ENCODE peak calls at places on chromosomes 11 and 22, in nine cellular contexts. One of them, this sample, is unnamed. For H3K27me3 and H3K4me1, the result is how much of the 10 kb centered on the place peaks cover.

GRCh38 chr11:112570335-112570734 is 309.7 kb upstream of the PLET1 start:
- DNase-seq in HCT116: no peak
- DNase-seq in CD4-positive, alpha-beta memory T cell: no peak
- DNase-seq in tibial nerve: no peak
- DNase-seq in cardiac muscle cell: no peak
- DNase-seq in upper lobe of right lung: no peak
- DNase-seq in astrocyte: no peak
- DNase-seq in psoas muscle: no peak
- DNase-seq in lower lobe of right lung: no peak
- DNase-seq in this sample: no peak

GRCh38 chr11:6615882-6616585 is 3.2 kb downstream of the TPP1 start:
- DNase-seq in upper lobe of right lung: no peak
- DNase-seq in CD4-positive, alpha-beta memory T cell: no peak
- DNase-seq in astrocyte: no peak
- DNase-seq in psoas muscle: no peak
- DNase-seq in lower lobe of right lung: no peak
- DNase-seq in tibial nerve: no peak
- DNase-seq in cardiac muscle cell: no peak
- DNase-seq in HCT116: no peak
- DNase-seq in this sample: no peak

GRCh38 chr11:63769719-63770443 is 1.3 kb upstream of the ZFTA start:
- DNase-seq in psoas muscle: no peak
- DNase-seq in lower lobe of right lung: no peak
- DNase-seq in tibial nerve: no peak
- DNase-seq in upper lobe of right lung: no peak
- DNase-seq in CD4-positive, alpha-beta memory T cell: peak
- DNase-seq in cardiac muscle cell: no peak
- DNase-seq in astrocyte: no peak
- DNase-seq in HCT116: no peak
- DNase-seq in this sample: no peak

GRCh38 chr11:6405039-6405667 is 13.7 kb downstream of the APBB1 start:
- DNase-seq in lower lobe of right lung: peak
- DNase-seq in tibial nerve: no peak
- DNase-seq in astrocyte: peak
- DNase-seq in cardiac muscle cell: peak
- DNase-seq in CD4-positive, alpha-beta memory T cell: no peak
- DNase-seq in upper lobe of right lung: no peak
- DNase-seq in HCT116: no peak
- DNase-seq in psoas muscle: no peak
- DNase-seq in this sample: no peak

GRCh38 chr11:44445500-44446340 is 119.7 kb upstream of the CD82 start:
- DNase-seq in psoas muscle: no peak
- DNase-seq in upper lobe of right lung: no peak
- DNase-seq in HCT116: no peak
- DNase-seq in lower lobe of right lung: no peak
- DNase-seq in astrocyte: no peak
- DNase-seq in CD4-positive, alpha-beta memory T cell: no peak
- DNase-seq in tibial nerve: no peak
- DNase-seq in cardiac muscle cell: no peak
- DNase-seq in this sample: no peak

GRCh38 chr11:35088226-35088625 is 50.7 kb upstream of the CD44 start:
- DNase-seq in astrocyte: no peak
- DNase-seq in tibial nerve: no peak
- DNase-seq in cardiac muscle cell: no peak
- DNase-seq in HCT116: no peak
- DNase-seq in psoas muscle: no peak
- DNase-seq in upper lobe of right lung: no peak
- DNase-seq in lower lobe of right lung: no peak
- DNase-seq in CD4-positive, alpha-beta memory T cell: no peak
- DNase-seq in this sample: no peak

GRCh38 chr11:95035316-95035715 is 10.3 kb downstream of the KDM4E start:
- DNase-seq in cardiac muscle cell: no peak
- DNase-seq in astrocyte: no peak
- DNase-seq in upper lobe of right lung: no peak
- DNase-seq in psoas muscle: no peak
- DNase-seq in lower lobe of right lung: no peak
- DNase-seq in HCT116: no peak
- DNase-seq in tibial nerve: no peak
- DNase-seq in CD4-positive, alpha-beta memory T cell: no peak
- DNase-seq in this sample: no peak

GRCh38 chr11:77411238-77411637 is 62.7 kb downstream of the PAK1 start:
- DNase-seq in tibial nerve: peak
- DNase-seq in cardiac muscle cell: peak
- DNase-seq in psoas muscle: peak
- DNase-seq in astrocyte: peak
- DNase-seq in CD4-positive, alpha-beta memory T cell: no peak
- DNase-seq in lower lobe of right lung: peak
- DNase-seq in upper lobe of right lung: peak
- DNase-seq in HCT116: no peak
- DNase-seq in this sample: no peak

GRCh38 chr11:67465190-67465522 is 3.9 kb downstream of the TMEM134 start:
- DNase-seq in HCT116: no peak
- DNase-seq in psoas muscle: no peak
- DNase-seq in astrocyte: no peak
- DNase-seq in CD4-positive, alpha-beta memory T cell: no peak
- DNase-seq in cardiac muscle cell: no peak
- DNase-seq in tibial nerve: no peak
- DNase-seq in lower lobe of right lung: no peak
- DNase-seq in upper lobe of right lung: no peak
- DNase-seq in this sample: no peak

GRCh38 chr11:108199446-108200321 is 22.8 kb downstream of the NPAT start:
- DNase-seq in astrocyte: peak
- DNase-seq in lower lobe of right lung: peak
- DNase-seq in upper lobe of right lung: no peak
- DNase-seq in psoas muscle: no peak
- DNase-seq in tibial nerve: no peak
- DNase-seq in cardiac muscle cell: peak
- DNase-seq in CD4-positive, alpha-beta memory T cell: no peak
- DNase-seq in HCT116: no peak
- DNase-seq in this sample: no peak

GRCh38 chr22:43209971-43210370 is 23.0 kb upstream of the TTLL12 start:
- DNase-seq in cardiac muscle cell: no peak
- DNase-seq in lower lobe of right lung: no peak
- DNase-seq in upper lobe of right lung: no peak
- DNase-seq in astrocyte: no peak
- DNase-seq in HCT116: no peak
- DNase-seq in tibial nerve: no peak
- DNase-seq in psoas muscle: no peak
- DNase-seq in CD4-positive, alpha-beta memory T cell: no peak
- DNase-seq in this sample: peak

GRCh38 chr11:123185326-123185725 is 9.7 kb downstream of the CLMP start:
- DNase-seq in CD4-positive, alpha-beta memory T cell: no peak
- DNase-seq in astrocyte: no peak
- DNase-seq in cardiac muscle cell: no peak
- DNase-seq in tibial nerve: no peak
- DNase-seq in lower lobe of right lung: no peak
- DNase-seq in HCT116: no peak
- DNase-seq in psoas muscle: no peak
- DNase-seq in upper lobe of right lung: no peak
- DNase-seq in this sample: no peak

GRCh38 chr22:17634696-17635095 is 3.9 kb upstream of the BCL2L13 start:
- DNase-seq in CD4-positive, alpha-beta memory T cell: no peak
- DNase-seq in tibial nerve: no peak
- DNase-seq in HCT116: no peak
- DNase-seq in astrocyte: no peak
- DNase-seq in upper lobe of right lung: no peak
- DNase-seq in cardiac muscle cell: no peak
- DNase-seq in lower lobe of right lung: no peak
- DNase-seq in psoas muscle: no peak
- DNase-seq in this sample: no peak

GRCh38 chr11:3164540-3165151 is 464 bp downstream of the OSBPL5 start:
- DNase-seq in lower lobe of right lung: peak
- DNase-seq in cardiac muscle cell: no peak
- DNase-seq in astrocyte: no peak
- DNase-seq in upper lobe of right lung: peak
- DNase-seq in CD4-positive, alpha-beta memory T cell: no peak
- DNase-seq in HCT116: no peak
- DNase-seq in psoas muscle: no peak
- DNase-seq in tibial nerve: no peak
- DNase-seq in this sample: peak

GRCh38 chr11:1349074-1349931 is 39.9 kb upstream of the TOLLIP start:
- DNase-seq in astrocyte: no peak
- DNase-seq in psoas muscle: no peak
- DNase-seq in CD4-positive, alpha-beta memory T cell: no peak
- DNase-seq in lower lobe of right lung: no peak
- DNase-seq in HCT116: no peak
- DNase-seq in tibial nerve: no peak
- DNase-seq in upper lobe of right lung: peak
- DNase-seq in cardiac muscle cell: no peak
- DNase-seq in this sample: no peak

GRCh38 chr22:45696227-45696626 is 24.6 kb downstream of the ATXN10 start:
- DNase-seq in lower lobe of right lung: no peak
- DNase-seq in tibial nerve: no peak
- DNase-seq in upper lobe of right lung: no peak
- DNase-seq in HCT116: no peak
- DNase-seq in psoas muscle: no peak
- DNase-seq in CD4-positive, alpha-beta memory T cell: no peak
- DNase-seq in cardiac muscle cell: no peak
- DNase-seq in astrocyte: no peak
- DNase-seq in this sample: no peak

GRCh38 chr11:20611445-20611844 is 12.0 kb downstream of the SLC6A5 start:
- DNase-seq in astrocyte: no peak
- DNase-seq in cardiac muscle cell: peak
- DNase-seq in lower lobe of right lung: no peak
- DNase-seq in CD4-positive, alpha-beta memory T cell: no peak
- DNase-seq in upper lobe of right lung: no peak
- DNase-seq in psoas muscle: no peak
- DNase-seq in HCT116: no peak
- DNase-seq in tibial nerve: no peak
- DNase-seq in this sample: no peak

GRCh38 chr11:20611892-20612291 is 12.5 kb downstream of the SLC6A5 start:
- DNase-seq in lower lobe of right lung: no peak
- DNase-seq in astrocyte: no peak
- DNase-seq in psoas muscle: no peak
- DNase-seq in upper lobe of right lung: no peak
- DNase-seq in cardiac muscle cell: peak
- DNase-seq in tibial nerve: no peak
- DNase-seq in HCT116: no peak
- DNase-seq in CD4-positive, alpha-beta memory T cell: no peak
- DNase-seq in this sample: no peak

GRCh38 chr11:20609727-20610707 is 10.6 kb downstream of the SLC6A5 start:
- DNase-seq in upper lobe of right lung: peak
- DNase-seq in astrocyte: peak
- DNase-seq in CD4-positive, alpha-beta memory T cell: peak
- DNase-seq in lower lobe of right lung: peak
- DNase-seq in cardiac muscle cell: peak
- DNase-seq in psoas muscle: peak
- DNase-seq in tibial nerve: peak
- DNase-seq in HCT116: peak
- DNase-seq in this sample: peak

GRCh38 chr11:20610825-20611224 is 11.4 kb downstream of the SLC6A5 start:
- DNase-seq in astrocyte: no peak
- DNase-seq in cardiac muscle cell: peak
- DNase-seq in HCT116: no peak
- DNase-seq in CD4-positive, alpha-beta memory T cell: no peak
- DNase-seq in lower lobe of right lung: no peak
- DNase-seq in upper lobe of right lung: no peak
- DNase-seq in tibial nerve: no peak
- DNase-seq in psoas muscle: no peak
- DNase-seq in this sample: no peak

GRCh38 chr11:20608938-20609337 is 9.5 kb downstream of the SLC6A5 start:
- DNase-seq in astrocyte: no peak
- DNase-seq in upper lobe of right lung: no peak
- DNase-seq in tibial nerve: no peak
- DNase-seq in CD4-positive, alpha-beta memory T cell: no peak
- DNase-seq in HCT116: no peak
- DNase-seq in psoas muscle: no peak
- DNase-seq in lower lobe of right lung: no peak
- DNase-seq in cardiac muscle cell: peak
- DNase-seq in this sample: no peak
- H3K27me3 ChIP-seq in astrocyte: under half
- H3K27me3 ChIP-seq in upper lobe of right lung: half or more
- H3K27me3 ChIP-seq in tibial nerve: under half
- H3K27me3 ChIP-seq in CD4-positive, alpha-beta memory T cell: under half
- H3K27me3 ChIP-seq in HCT116: under half
- H3K27me3 ChIP-seq in psoas muscle: under half
- H3K27me3 ChIP-seq in lower lobe of right lung: half or more
- H3K27me3 ChIP-seq in cardiac muscle cell: half or more
- H3K27me3 ChIP-seq in this sample: under half

DNA sequence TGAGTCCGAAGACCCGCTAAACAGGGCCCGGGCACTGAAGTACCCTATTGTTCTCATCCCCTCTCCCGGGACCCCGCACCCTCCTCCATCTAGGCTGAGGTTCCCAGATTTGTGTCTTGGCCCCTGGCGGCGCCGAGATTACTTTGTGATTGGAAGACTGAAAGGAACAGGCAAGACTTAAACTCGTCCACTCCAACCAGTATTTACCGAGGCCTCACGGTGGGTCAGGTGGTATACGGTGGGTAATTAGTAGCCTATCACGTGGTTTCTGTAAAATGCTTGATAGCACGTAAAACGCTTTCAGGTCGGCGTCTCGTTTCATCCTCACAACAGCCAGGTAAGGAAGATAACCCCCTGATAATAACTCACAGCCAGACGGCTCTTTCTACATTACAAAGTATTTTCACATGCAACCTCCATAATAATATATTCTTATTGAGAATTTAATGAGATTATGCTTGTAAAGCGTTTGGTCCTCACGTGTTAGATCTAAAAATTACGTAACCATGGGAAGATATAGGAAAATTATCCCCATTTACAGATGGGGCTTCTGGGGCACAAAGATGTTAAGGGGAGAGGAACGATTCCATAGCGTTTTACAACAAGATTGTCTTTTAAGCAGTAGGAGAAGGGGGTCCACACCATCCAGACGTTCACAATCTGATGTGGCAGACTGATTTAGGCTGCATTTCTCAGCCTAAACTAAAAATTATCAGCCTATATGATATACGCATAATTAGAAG is 642 bp upstream of the PIK3C2A start:
- DNase-seq in lower lobe of right lung: no peak
- DNase-seq in psoas muscle: no peak
- DNase-seq in CD4-positive, alpha-beta memory T cell: no peak
- DNase-seq in upper lobe of right lung: no peak
- DNase-seq in HCT116: peak
- DNase-seq in astrocyte: peak
- DNase-seq in tibial nerve: peak
- DNase-seq in cardiac muscle cell: peak
- DNase-seq in this sample: peak
- H3K4me1 ChIP-seq in lower lobe of right lung: under half
- H3K4me1 ChIP-seq in psoas muscle: under half
- H3K4me1 ChIP-seq in CD4-positive, alpha-beta memory T cell: under half
- H3K4me1 ChIP-seq in upper lobe of right lung: under half
- H3K4me1 ChIP-seq in HCT116: under half
- H3K4me1 ChIP-seq in astrocyte: under half
- H3K4me1 ChIP-seq in tibial nerve: under half
- H3K4me1 ChIP-seq in cardiac muscle cell: under half
- H3K4me1 ChIP-seq in this sample: under half

GRCh38 chr22:28112130-28112529 is 193.1 kb upstream of the PITPNB start:
- DNase-seq in astrocyte: no peak
- DNase-seq in HCT116: no peak
- DNase-seq in cardiac muscle cell: no peak
- DNase-seq in tibial nerve: no peak
- DNase-seq in psoas muscle: no peak
- DNase-seq in CD4-positive, alpha-beta memory T cell: no peak
- DNase-seq in upper lobe of right lung: no peak
- DNase-seq in lower lobe of right lung: no peak
- DNase-seq in this sample: no peak
- H3K27ac ChIP-seq in astrocyte: no peak
- H3K27ac ChIP-seq in HCT116: no peak
- H3K27ac ChIP-seq in cardiac muscle cell: peak
- H3K27ac ChIP-seq in tibial nerve: no peak
- H3K27ac ChIP-seq in psoas muscle: peak
- H3K27ac ChIP-seq in CD4-positive, alpha-beta memory T cell: no peak
- H3K27ac ChIP-seq in upper lobe of right lung: no peak
- H3K27ac ChIP-seq in lower lobe of right lung: no peak
- H3K27ac ChIP-seq in this sample: no peak

GRCh38 chr11:75184757-75185156 is 33.9 kb downstream of the SLCO2B1 start:
- DNase-seq in upper lobe of right lung: no peak
- DNase-seq in tibial nerve: no peak
- DNase-seq in lower lobe of right lung: no peak
- DNase-seq in astrocyte: no peak
- DNase-seq in HCT116: no peak
- DNase-seq in CD4-positive, alpha-beta memory T cell: no peak
- DNase-seq in cardiac muscle cell: no peak
- DNase-seq in psoas muscle: no peak
- DNase-seq in this sample: no peak
- H3K27me3 ChIP-seq in upper lobe of right lung: under half
- H3K27me3 ChIP-seq in tibial nerve: under half
- H3K27me3 ChIP-seq in lower lobe of right lung: under half
- H3K27me3 ChIP-seq in astrocyte: under half
- H3K27me3 ChIP-seq in HCT116: under half
- H3K27me3 ChIP-seq in CD4-positive, alpha-beta memory T cell: under half
- H3K27me3 ChIP-seq in cardiac muscle cell: under half
- H3K27me3 ChIP-seq in psoas muscle: under half
- H3K27me3 ChIP-seq in this sample: under half

This sample was measured in aorta.